ENCODE peak calls at places on chromosomes 4 and X, in nine cellular contexts. U, S, J, P, I, B, M, V and H are unnamed samples.

GRCh38 chr4:11542952-11543351 is 114.3 kb upstream of the HS3ST1 start:
- DNase-seq in U (no peak), P (no peak), M (no peak), B (no peak), I (no peak), S (peak; percentile 74), V (no peak), J (no peak), H (no peak)

GRCh38 chr4:147103403-147103946 is 157.8 kb upstream of the TTC29 start:
- DNase-seq in V (peak; percentile 86), J (no peak), U (peak; percentile 41), S (peak; percentile 82), M (peak; percentile 96), B (peak; percentile 96), P (peak; percentile 7), I (no peak), H (no peak)

GRCh38 chr4:79864470-79865190 is 208.4 kb downstream of the ANTXR2 start:
- DNase-seq in I (no peak), M (no peak), S (peak; percentile 59), U (no peak), P (no peak), B (no peak), V (no peak), J (no peak), H (no peak)

GRCh38 chr4:39476181-39476873 is 17.5 kb downstream of the LIAS start:
- DNase-seq in B (no peak), U (no peak), P (no peak), J (no peak), M (no peak), V (no peak), S (no peak), I (no peak), H (no peak)

GRCh38 chrX:45735571-45735970 is 534.9 kb upstream of the DIPK2B start:
- DNase-seq in J (no peak), S (peak; percentile 69), B (no peak), U (no peak), P (no peak), V (no peak), M (no peak), I (no peak), H (no peak)

GRCh38 chrX:13868481-13869040 is 51.7 kb upstream of the GPM6B start:
- DNase-seq in P (no peak), B (no peak), M (peak; percentile 81), I (no peak), J (no peak), V (peak; percentile 3), S (peak; percentile 6), U (no peak), H (no peak)

GRCh38 chr4:72896515-72896914 is 173.0 kb downstream of the COX18 start:
- DNase-seq in S (peak; percentile 54), U (no peak), M (peak; percentile 90), B (peak; percentile 85), I (no peak), J (no peak), P (no peak), V (peak; percentile 87), H (no peak)

GRCh38 chrX:9530848-9531274 is 66.0 kb downstream of the TBL1X start:
- DNase-seq in V (peak; percentile 81), I (no peak), B (peak; percentile 77), S (peak; percentile 20), M (peak; percentile 97), J (peak; percentile 41), P (peak; percentile 76), U (peak; percentile 79), H (peak; percentile 15)

GRCh38 chr4:157558016-157558415 is 337.5 kb downstream of the GRIA2 start:
- DNase-seq in S (no peak), I (no peak), J (no peak), U (no peak), V (no peak), B (no peak), P (no peak), M (no peak), H (no peak)

GRCh38 chr4:11480683-11481082 is 52.0 kb upstream of the HS3ST1 start:
- DNase-seq in M (peak; percentile 27), U (no peak), S (peak; percentile 59), J (no peak), B (no peak), P (no peak), V (no peak), I (no peak), H (no peak)

GRCh38 chr4:171985129-171985528 is 171.9 kb downstream of the GALNTL6 start:
- DNase-seq in V (no peak), P (no peak), J (no peak), I (no peak), U (no peak), M (no peak), B (no peak), S (no peak), H (no peak)

GRCh38 chr4:169811476-169811875 is 53.7 kb upstream of the HPF1 start:
- DNase-seq in I (no peak), V (no peak), J (no peak), P (no peak), M (no peak), S (no peak), B (no peak), U (no peak), H (no peak)

GRCh38 chr4:3525532-3526430 is 6.4 kb downstream of the LRPAP1 start:
- DNase-seq in M (no peak), S (no peak), J (no peak), V (no peak), I (no peak), U (no peak), P (no peak), B (no peak), H (no peak)

GRCh38 chrX:77694491-77694890 is 91.5 kb downstream of the ATRX start:
- DNase-seq in M (no peak), J (no peak), I (no peak), S (no peak), V (no peak), B (no peak), P (no peak), U (no peak), H (no peak)

GRCh38 chr4:185203380-185204237 is at the start of gene CFAP97:
- DNase-seq in B (peak; percentile 92), M (peak; percentile 96), U (peak; percentile 95), I (peak; percentile 47), P (peak; percentile 55), V (peak; percentile 96), J (peak; percentile 76), S (peak; percentile 63), H (peak; percentile 89)

GRCh38 chrX:8042304-8042703 is 115.1 kb upstream of the PNPLA4 start:
- DNase-seq in U (no peak), P (peak; percentile 1), B (no peak), V (no peak), J (no peak), I (no peak), M (no peak), S (peak; percentile 53), H (no peak)

GRCh38 chr4:3637326-3638016 is 105.2 kb upstream of the LRPAP1 start:
- DNase-seq in V (no peak), M (no peak), U (no peak), P (no peak), I (no peak), B (no peak), S (no peak), J (no peak), H (no peak)